ENCODE peak calls at places on chromosomes 16 and 17, in ten cellular contexts. W is heart left ventricle; M is AG04449; T is body of pancreas; I is HFF-Myc; O is NT2/D1; R is ascending aorta; H is colonic mucosa; F is CD8-positive, alpha-beta T cell; Y is A549. G is an unnamed sample.

GRCh38 chr17:57724038-57724728 is 20.9 kb downstream of the CCDC182 start:
- DNase-seq in Y (no peak), H (no peak), R (no peak), I (no peak), M (no peak), T (no peak), F (no peak), O (no peak), W (no peak), G (no peak)

GRCh38 chr16:66159987-66160386 is 206.5 kb upstream of the CDH5 start:
- DNase-seq in W (no peak), M (no peak), Y (no peak), F (no peak), O (no peak), H (no peak), T (no peak), R (no peak), I (no peak), G (no peak)

GRCh38 chr16:57949595-57950238 is 21.2 kb downstream of the CNGB1 start:
- DNase-seq in F (no peak), H (no peak), O (no peak), R (no peak), W (no peak), I (no peak), Y (no peak), T (no peak), M (no peak), G (no peak)

GRCh38 chr16:68283840-68284595 is 19.7 kb downstream of the SLC7A6 start:
- DNase-seq in Y (no peak), W (no peak), I (no peak), R (no peak), F (no peak), O (no peak), H (no peak), T (no peak), M (no peak), G (no peak)

GRCh38 chr17:76537578-76538280 is at the start of gene CYGB:
- DNase-seq in Y (no peak), I (no peak), M (no peak), O (no peak), H (no peak), W (no peak), R (no peak), T (no peak), F (no peak), G (no peak)

GRCh38 chr17:41650794-41651624 is 26.6 kb upstream of the KRT17 start:
- DNase-seq in H (no peak), T (no peak), R (no peak), W (peak; percentile 53), Y (no peak), I (no peak), F (no peak), M (no peak), O (no peak), G (no peak)

GRCh38 chr17:66734544-66734943 is 100.4 kb upstream of the CACNG5 start:
- DNase-seq in I (no peak), M (no peak), O (no peak), F (no peak), H (no peak), R (no peak), Y (no peak), T (no peak), W (no peak), G (no peak)

GRCh38 chr16:15519767-15520166 is 85.4 kb downstream of the BMERB1 start:
- DNase-seq in M (no peak), F (no peak), I (no peak), Y (no peak), W (no peak), R (no peak), T (no peak), O (no peak), H (no peak), G (no peak)

GRCh38 chr16:7866144-7866543 is 533.5 kb downstream of the RBFOX1 start:
- DNase-seq in R (no peak), M (no peak), F (no peak), W (no peak), O (no peak), H (no peak), T (no peak), I (no peak), Y (no peak), G (no peak)

GRCh38 chr17:42459256-42459982 is 741 bp downstream of the ATP6V0A1 start:
- DNase-seq in I (no peak), M (no peak), R (peak; percentile 69), O (no peak), W (no peak), T (peak; percentile 62), H (peak; percentile 70), F (no peak), Y (peak; percentile 74), G (peak; percentile 48)

GRCh38 chr16:88846088-88846487 is 10.7 kb downstream of the GALNS start:
- DNase-seq in F (no peak), I (no peak), T (no peak), M (no peak), Y (no peak), O (no peak), R (no peak), W (no peak), H (no peak), G (no peak)

GRCh38 chr16:1870365-1871082 is 1.4 kb downstream of the MEIOB start:
- DNase-seq in Y (peak; percentile 95), R (no peak), T (no peak), W (no peak), F (no peak), I (no peak), O (no peak), H (no peak), M (peak; percentile 21), G (peak; percentile 27)

GRCh38 chr17:16358394-16358793 is 5.1 kb upstream of the CENPV start:
- DNase-seq in H (no peak), T (no peak), M (no peak), O (no peak), I (no peak), W (no peak), Y (no peak), F (no peak), R (no peak), G (no peak)
- H3K4me3 ChIP-seq in H (no peak overlapping the region), T (no peak overlapping the region), M (no peak overlapping the region), O (no peak overlapping the region), I (no peak overlapping the region), W (no peak overlapping the region), Y (no peak overlapping the region), F (no peak overlapping the region), R (no peak overlapping the region), G (no peak overlapping the region)

DNA sequence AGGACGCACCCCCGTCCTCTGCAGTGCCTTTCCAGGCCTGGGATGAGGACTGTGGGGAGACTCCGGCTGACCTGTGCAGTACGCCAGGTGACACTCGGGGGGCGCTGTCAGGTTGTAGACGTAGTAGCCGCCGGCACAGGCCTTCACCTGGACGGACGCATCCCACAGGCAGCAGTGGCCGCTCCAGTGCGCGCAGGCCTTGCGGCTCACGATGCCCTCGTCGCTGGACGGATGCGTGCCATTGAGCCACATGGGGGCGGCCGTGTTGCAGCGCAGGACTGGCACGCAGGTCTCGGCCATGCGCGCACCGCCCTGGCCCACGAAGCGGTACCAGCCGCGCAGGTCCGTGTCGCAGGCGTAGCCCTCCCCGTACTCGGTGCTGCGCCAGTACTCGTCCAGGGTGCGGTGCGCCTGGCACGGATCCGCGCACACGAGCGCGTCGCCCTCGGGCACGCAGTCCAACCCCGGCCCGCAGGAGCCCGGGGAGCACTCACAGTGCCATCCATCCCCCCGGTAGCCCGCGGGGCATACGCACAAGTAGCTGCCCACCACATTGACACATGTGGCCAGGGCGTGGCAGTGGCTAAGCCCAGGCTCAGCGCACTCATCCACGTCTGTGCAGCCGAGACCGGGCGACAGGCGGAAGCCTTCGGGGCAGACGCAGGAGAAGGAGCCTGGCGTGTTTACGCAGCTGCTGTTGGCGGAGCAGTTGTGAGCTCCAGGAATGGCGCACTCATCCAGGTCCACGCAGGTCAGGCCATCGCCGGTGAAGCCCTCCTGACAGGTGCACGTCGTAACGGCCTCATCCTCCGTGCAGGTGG is 3.9 kb downstream of the UMOD start:
- DNase-seq in W (no peak), M (no peak), Y (no peak), T (peak; percentile 80), H (peak; percentile 25), O (no peak), R (no peak), I (no peak), F (no peak), G (no peak)
- H3K4me3 ChIP-seq in W (no peak overlapping the region), M (no peak overlapping the region), Y (no peak overlapping the region), T (no peak overlapping the region), H (no peak overlapping the region), O (no peak overlapping the region), R (no peak overlapping the region), I (no peak overlapping the region), F (no peak overlapping the region), G (no peak overlapping the region)

GRCh38 chr17:68221786-68222185 is 26.1 kb upstream of the AMZ2 start:
- DNase-seq in M (no peak), O (no peak), F (no peak), H (no peak), Y (no peak), I (no peak), T (no peak), R (peak; percentile 16), W (no peak), G (no peak)
- H3K4me3 ChIP-seq in M (no peak overlapping the region), O (no peak overlapping the region), F (no peak overlapping the region), H (no peak overlapping the region), Y (no peak overlapping the region), I (no peak overlapping the region), T (no peak overlapping the region), R (no peak overlapping the region), W (no peak overlapping the region), G (no peak overlapping the region)

DNA sequence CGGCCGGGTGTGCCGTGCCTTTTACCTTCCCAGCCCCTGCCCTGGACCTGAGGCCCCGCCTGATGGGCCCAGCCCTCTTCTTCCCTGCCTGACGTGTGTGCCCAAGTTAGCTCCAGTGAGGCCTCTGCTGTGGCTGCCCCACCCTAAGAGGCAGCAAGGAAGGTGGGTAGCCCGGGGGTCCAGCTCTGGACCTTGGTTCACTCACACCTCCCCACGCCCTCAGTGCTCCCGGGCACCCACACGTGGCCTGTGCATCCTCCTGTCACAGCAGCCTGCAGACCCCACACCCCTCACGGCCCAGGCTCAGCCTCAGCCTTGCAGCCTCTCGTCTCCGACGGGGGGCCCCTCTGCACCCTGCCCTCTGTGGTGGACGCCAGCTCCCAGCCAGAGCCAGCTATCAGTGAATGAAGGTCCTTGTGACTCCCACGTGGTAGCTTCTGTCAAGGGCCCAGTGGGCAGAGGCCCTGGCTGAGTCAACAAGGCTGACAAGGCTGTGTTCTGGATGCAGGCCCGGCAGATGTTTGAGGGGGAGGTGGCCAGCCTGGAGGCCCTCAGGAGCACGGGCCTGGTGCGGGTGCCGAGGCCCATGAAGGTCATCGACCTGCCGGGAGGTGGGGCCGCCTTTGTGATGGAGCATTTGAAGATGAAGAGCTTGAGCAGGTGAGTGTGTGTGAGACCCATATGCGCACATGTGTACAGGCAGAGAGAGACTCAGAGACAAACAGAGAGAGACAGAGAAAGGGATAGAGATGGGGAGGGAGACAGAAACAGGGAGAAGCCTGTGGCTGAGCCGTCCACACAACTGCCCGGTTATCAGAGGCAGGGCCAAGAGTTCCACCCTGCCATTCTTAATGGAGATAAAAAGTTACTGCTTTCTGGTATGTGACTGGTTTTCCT is 2.8 kb downstream of the FN3K start:
- DNase-seq in R (no peak), M (no peak), H (no peak), I (no peak), F (no peak), Y (no peak), W (peak; percentile 85), T (peak; percentile 75), O (no peak), G (no peak)
- H3K4me3 ChIP-seq in R (no peak overlapping the region), M (no peak overlapping the region), H (no peak overlapping the region), I (no peak overlapping the region), F (no peak overlapping the region), Y (no peak overlapping the region), W (no peak overlapping the region), T (no peak overlapping the region), O (no peak overlapping the region), G (no peak overlapping the region)

G was measured in skeletal muscle cell.